ENCODE peak calls at places on chromosomes 5 and 9, in four cellular contexts. I is GM12878, A is K562, W is HL-60. X is an unnamed sample.

GRCh38 chr5:93582677-93583524 is at the start of gene NR2F1:
- DNase-seq in I (no peak), A (peak), W (no peak), X (no peak)

GRCh38 chr5:151770383-151771258 is 1.1 kb upstream of the G3BP1 start:
- DNase-seq in I (no peak), A (peak), W (peak), X (peak)

GRCh38 chr9:7119612-7120011 is 361.8 kb downstream of the KDM4C start:
- DNase-seq in I (no peak), A (no peak), W (no peak), X (no peak)

GRCh38 chr5:43560128-43560527 is 3.3 kb upstream of the PAIP1 start:
- DNase-seq in I (no peak), A (no peak), W (no peak), X (no peak)

GRCh38 chr9:38246833-38247232 is 145.7 kb upstream of the ALDH1B1 start:
- DNase-seq in I (no peak), A (no peak), W (no peak), X (no peak)

GRCh38 chr5:73603998-73604397 is 22.0 kb upstream of the ARHGEF28 start:
- DNase-seq in I (no peak), A (no peak), W (no peak), X (no peak)

GRCh38 chr9:93600504-93600903 is 24.1 kb downstream of the PHF2 start:
- DNase-seq in I (no peak), A (no peak), W (no peak), X (no peak)

GRCh38 chr5:10469253-10470030 is 27.8 kb downstream of the ROPN1L start:
- DNase-seq in I (no peak), A (no peak), W (no peak), X (no peak)

GRCh38 chr9:133117271-133118178 is 3.5 kb downstream of the RALGDS start:
- DNase-seq in I (no peak), A (no peak), W (peak), X (no peak)

GRCh38 chr9:79672236-79672635 is 100.5 kb downstream of the TLE4 start:
- DNase-seq in I (no peak), A (no peak), W (no peak), X (no peak)

GRCh38 chr9:2663486-2663885 is 41.9 kb downstream of the VLDLR start:
- DNase-seq in I (no peak), A (no peak), W (no peak), X (no peak)
- TF ChIP-seq SPI1 in I (no peak), A (no peak), W (no peak), X (no peak)

DNA sequence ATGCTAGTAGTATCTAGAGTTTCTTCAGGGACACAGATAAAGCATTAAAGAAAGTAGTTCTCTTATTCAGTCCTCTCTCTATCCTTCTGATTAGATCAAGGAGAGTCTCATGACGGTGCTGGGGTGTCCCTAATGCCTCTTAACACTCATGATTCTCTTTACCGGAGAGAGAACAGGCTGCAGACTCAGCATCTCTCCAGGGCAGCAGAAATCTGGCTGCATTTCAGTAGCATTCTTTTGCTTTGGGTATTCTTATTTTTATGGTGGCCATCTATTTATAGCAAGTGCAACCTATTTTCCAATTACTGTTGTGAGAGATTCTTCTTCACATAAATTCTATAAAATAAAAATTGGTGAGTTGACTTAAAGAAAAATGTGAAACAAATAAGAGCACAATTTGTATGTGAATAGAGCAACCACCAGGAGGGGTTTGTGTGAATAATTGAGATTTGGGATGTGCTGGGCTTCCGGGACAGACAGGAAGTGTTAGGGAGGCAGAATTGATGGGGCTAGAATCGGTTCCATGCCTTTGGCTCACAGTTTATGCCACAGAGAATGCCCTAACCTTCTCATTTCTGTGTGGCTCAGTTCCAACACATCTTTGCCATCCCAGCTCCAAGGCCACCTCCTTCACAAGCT is 23.8 kb upstream of the BOD1 start:
- DNase-seq in I (no peak), A (no peak), W (no peak), X (no peak)
- TF ChIP-seq SPI1 in I (no peak), A (no peak), W (no peak), X (no peak)

DNA sequence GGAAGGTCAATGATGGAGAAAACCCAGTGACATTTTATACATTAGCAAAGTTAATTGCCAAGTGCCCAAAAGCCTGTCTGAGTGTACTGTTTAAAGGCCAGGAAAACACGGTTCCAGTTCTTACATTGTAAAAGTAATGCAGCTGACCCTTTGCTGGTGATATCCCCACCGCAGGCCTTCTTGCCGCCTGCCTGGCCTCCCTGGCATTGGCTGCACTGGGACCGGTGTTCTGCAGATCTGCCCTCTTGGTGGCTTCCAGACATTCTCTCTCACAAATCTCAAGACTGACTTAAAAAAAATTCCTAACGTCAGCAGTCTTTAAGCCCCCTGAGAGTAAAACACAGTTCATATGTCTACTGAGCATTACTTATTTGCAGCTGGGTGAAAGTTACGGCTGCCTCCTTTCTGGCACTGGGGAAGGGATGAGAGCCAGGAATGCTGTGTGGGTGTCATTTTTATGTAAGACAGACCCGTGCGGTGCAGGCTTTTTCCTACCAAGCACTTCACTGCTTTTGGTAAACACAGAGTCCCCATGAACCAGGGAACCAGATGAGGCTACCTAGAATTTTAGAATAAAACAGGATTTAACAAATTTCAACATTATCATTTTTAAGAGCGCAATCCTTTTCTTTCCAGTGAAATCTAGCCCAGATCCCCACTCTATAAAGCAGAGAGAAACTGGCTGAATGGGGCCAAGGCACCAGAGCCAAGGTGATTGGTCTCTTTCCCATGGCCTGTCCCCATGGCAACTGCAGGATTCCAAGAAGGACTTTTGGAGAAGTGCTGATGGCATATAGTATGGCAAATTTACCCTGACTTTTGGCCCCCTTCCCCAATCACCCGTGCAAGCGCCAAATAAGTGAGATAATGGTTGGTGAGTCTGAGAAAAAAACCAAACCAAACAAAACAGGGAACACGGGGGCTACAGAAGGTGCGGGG is 80.8 kb downstream of the LMNB1 start:
- DNase-seq in I (no peak), A (no peak), W (no peak), X (no peak)
- TF ChIP-seq SPI1 in I (no peak), A (no peak), W (no peak), X (no peak)

GRCh38 chr9:126668058-126668457 is 54.3 kb downstream of the LMX1B start:
- DNase-seq in I (no peak), A (no peak), W (no peak), X (no peak)

GRCh38 chr9:126665696-126666035 is 51.9 kb downstream of the LMX1B start:
- DNase-seq in I (no peak), A (no peak), W (no peak), X (no peak)

GRCh38 chr9:126669108-126669507 is 55.4 kb downstream of the LMX1B start:
- DNase-seq in I (no peak), A (no peak), W (no peak), X (no peak)

GRCh38 chr9:126666155-126666803 is 52.6 kb downstream of the LMX1B start:
- DNase-seq in I (peak), A (peak), W (no peak), X (no peak)

GRCh38 chr9:126667190-126668055 is 53.7 kb downstream of the LMX1B start:
- DNase-seq in I (no peak), A (no peak), W (no peak), X (no peak)
- TF ChIP-seq SPI1 in I (no peak), A (no peak), W (no peak), X (no peak)

DNA sequence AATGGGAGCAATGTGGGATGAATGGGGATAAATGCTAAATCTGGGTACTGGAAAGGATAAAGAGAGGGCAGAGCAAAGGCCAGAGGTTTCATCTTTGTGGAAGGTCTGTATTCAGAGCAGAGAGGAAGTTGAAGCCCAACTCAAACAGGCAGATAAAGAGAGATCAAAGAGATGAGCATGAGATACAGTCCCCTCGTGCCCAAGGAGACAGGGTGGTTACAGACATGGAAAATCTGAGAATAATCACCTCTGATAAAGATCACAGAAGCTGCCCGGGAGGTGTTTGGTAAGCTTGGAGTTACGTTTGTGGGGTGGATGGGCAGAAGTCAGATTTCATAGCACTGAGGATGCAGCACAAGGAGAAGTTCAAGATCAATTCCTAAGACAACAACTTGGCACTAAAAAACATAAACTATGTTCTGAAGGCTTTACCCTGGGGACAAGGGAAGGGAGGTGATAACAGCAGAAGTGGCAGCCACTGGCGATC is 452 bp upstream of the ERAP2 start:
- DNase-seq in I (no peak), A (no peak), W (no peak), X (no peak)
- TF ChIP-seq SPI1 in I (no peak), A (peak), W (peak), X (peak)

GRCh38 chr5:5752844-5753243 is 330.4 kb downstream of the ICE1 start:
- DNase-seq in I (peak), A (no peak), W (no peak), X (no peak)
- TF ChIP-seq SPI1 in I (peak), A (no peak), W (no peak), X (peak)